ENCODE peak calls at places on chromosomes 4 and X, in eight cellular contexts. L is upper lobe of right lung; Y is LoVo; K is stimulated activated CD4-positive, alpha-beta T cell treated with anti-CD3 and anti-CD28 coated beads, Interleukin-4, amount 100 ng/mL, for 4 hours; I is midbrain; C is activated CD4-positive, CD25-positive, alpha-beta regulatory T cell; A is GM10248; M is effector memory CD4-positive, alpha-beta T cell. G is an unnamed sample.

GRCh38 chr4:18847276-18847890 is 825.8 kb upstream of the LCORL start:
- DNase-seq in C (no peak), K (no peak), I (peak), A (no peak), L (no peak), Y (no peak), M (no peak), G (no peak)

GRCh38 chrX:42175843-42176242 is 252.5 kb upstream of the CASK start:
- DNase-seq in K (no peak), Y (no peak), C (no peak), L (no peak), A (no peak), I (no peak), M (no peak), G (no peak)

GRCh38 chrX:27893871-27894270 is 86.1 kb downstream of the MAGEB10 start:
- DNase-seq in M (no peak), L (no peak), Y (no peak), A (no peak), C (no peak), I (no peak), K (no peak), G (no peak)

GRCh38 chrX:154444755-154445246 is 860 bp downstream of the FAM50A start:
- DNase-seq in M (no peak), Y (no peak), I (no peak), A (no peak), K (no peak), C (no peak), L (no peak), G (no peak)

GRCh38 chr4:8277356-8278008 is 7.9 kb downstream of the HTRA3 start:
- DNase-seq in M (no peak), L (peak), K (no peak), I (no peak), C (no peak), Y (no peak), A (no peak), G (no peak)

GRCh38 chrX:68989865-68990606 is 161.2 kb downstream of the EFNB1 start:
- DNase-seq in L (no peak), Y (no peak), M (no peak), A (no peak), K (no peak), C (no peak), I (no peak), G (peak)

GRCh38 chr4:176185068-176185467 is 10.3 kb downstream of the SPATA4 start:
- DNase-seq in I (no peak), Y (no peak), L (no peak), M (no peak), K (no peak), C (no peak), A (no peak), G (no peak)

GRCh38 chr4:185578284-185578683 is 43.0 kb upstream of the PDLIM3 start:
- DNase-seq in K (no peak), A (no peak), M (no peak), Y (no peak), I (no peak), L (no peak), C (no peak), G (no peak)

GRCh38 chrX:1207496-1208025 is 4.9 kb downstream of the CRLF2 start:
- DNase-seq in L (no peak), K (no peak), I (no peak), A (no peak), C (no peak), M (no peak), Y (no peak), G (no peak)

GRCh38 chr4:169098054-169098896 is 88.2 kb upstream of the CBR4 start:
- DNase-seq in Y (no peak), A (no peak), I (no peak), K (no peak), C (no peak), L (no peak), M (no peak), G (no peak)

GRCh38 chr4:185865901-185866328 is 53.9 kb upstream of the SORBS2 start:
- DNase-seq in M (no peak), K (no peak), A (no peak), C (no peak), L (no peak), Y (no peak), I (no peak), G (no peak)

GRCh38 chr4:163484906-163485305 is 9.6 kb upstream of the TMA16 start:
- DNase-seq in M (no peak), A (peak), C (peak), Y (peak), L (no peak), K (peak), I (peak), G (peak)

GRCh38 chr4:146232131-146232722 is 17.9 kb downstream of the REELD1 start:
- DNase-seq in Y (peak), M (no peak), I (no peak), L (no peak), C (no peak), A (no peak), K (no peak), G (no peak)

GRCh38 chrX:9071031-9071650 is 37.2 kb upstream of the FAM9B start:
- DNase-seq in K (no peak), I (no peak), A (no peak), M (no peak), C (no peak), Y (no peak), L (no peak), G (no peak)

GRCh38 chr4:70367813-70368212 is 7.3 kb downstream of the SMR3A start:
- DNase-seq in A (no peak), I (no peak), C (no peak), K (no peak), M (no peak), Y (no peak), L (no peak), G (no peak)

GRCh38 chr4:57710053-57710452 is 599.9 kb upstream of the IGFBP7 start:
- DNase-seq in I (no peak), M (no peak), A (no peak), Y (no peak), L (no peak), K (no peak), C (no peak), G (no peak)

GRCh38 chrX:110851780-110852179 is 56.2 kb upstream of the CHRDL1 start:
- DNase-seq in M (no peak), A (no peak), Y (no peak), K (no peak), L (no peak), I (no peak), C (no peak), G (no peak)

GRCh38 chr4:14726441-14727405 is 275.6 kb upstream of the CPEB2 start:
- DNase-seq in K (no peak), C (no peak), L (no peak), M (no peak), A (no peak), Y (peak), I (no peak), G (no peak)

GRCh38 chr4:47839259-47839658 is 1.4 kb upstream of the CORIN start:
- DNase-seq in Y (no peak), M (peak), I (no peak), C (peak), A (peak), L (no peak), K (no peak), G (no peak)

GRCh38 chr4:101597204-101597603 is 193.3 kb upstream of the BANK1 start:
- DNase-seq in I (no peak), L (no peak), K (no peak), C (no peak), A (peak), Y (peak), M (no peak), G (no peak)

GRCh38 chrX:39470588-39471155 is 627.1 kb downstream of the BCOR start:
- DNase-seq in L (no peak), I (peak), K (no peak), Y (no peak), A (no peak), M (no peak), C (no peak), G (no peak)

GRCh38 chr4:1246901-1247810 is 1.8 kb downstream of the CTBP1 start:
- DNase-seq in C (no peak), M (no peak), Y (no peak), L (peak), K (no peak), A (peak), I (no peak), G (peak)

GRCh38 chrX:138765061-138765460 is 53.5 kb upstream of the FGF13 start:
- DNase-seq in Y (no peak), L (no peak), A (no peak), I (no peak), C (no peak), K (no peak), M (no peak), G (no peak)

GRCh38 chrX:35786271-35786670 is 11.9 kb upstream of the MAGEB16 start:
- DNase-seq in M (no peak), A (no peak), I (no peak), L (no peak), K (no peak), Y (no peak), C (no peak), G (no peak)

GRCh38 chrX:110026099-110026844 is 23.4 kb downstream of the TMEM164 start:
- DNase-seq in L (no peak), C (no peak), M (no peak), I (no peak), A (no peak), Y (peak), K (no peak), G (no peak)

GRCh38 chrX:21963736-21964135 is 23.2 kb downstream of the SMS start:
- DNase-seq in A (no peak), Y (no peak), M (no peak), C (no peak), L (no peak), I (no peak), K (no peak), G (no peak)

GRCh38 chr4:159543831-159544230 is 441.0 kb downstream of the RAPGEF2 start:
- DNase-seq in C (no peak), I (no peak), Y (no peak), M (no peak), A (no peak), L (no peak), K (no peak), G (no peak)

GRCh38 chr4:102786279-102786678 is 25.5 kb upstream of the MANBA start:
- DNase-seq in A (no peak), Y (no peak), C (no peak), M (no peak), L (no peak), K (no peak), I (no peak), G (no peak)

GRCh38 chr4:100738388-100739165 is 220.8 kb upstream of the EMCN start:
- DNase-seq in C (no peak), I (no peak), M (no peak), K (no peak), Y (peak), A (no peak), L (no peak), G (no peak)

GRCh38 chr4:100071531-100071930 is 118.7 kb downstream of the DDIT4L start:
- DNase-seq in C (no peak), I (no peak), M (no peak), A (no peak), Y (no peak), K (no peak), L (no peak), G (no peak)